ENCODE peak calls at places on chromosomes 1 and 21, in six cellular contexts. I is T-cell; T is nucleus accumbens; J is activated T-helper 1 cell treated with anti-CD3 and anti-CD28 coated beads, Interleukin-12 subunit alpha, Interleukin-12 subunit beta, Interleukin-2, Interleukin-4 antibody, amounts not matched to agents 30 ng/mL and 10 ng/mL and 1 ng/mL, durations not matched to agents 14 hours and 24 hours and 36 hours; Z is H54; G is NAMALWA. S is an unnamed sample.

GRCh38 chr1:160838876-160839275 is 23.8 kb downstream of the CD244 start:
- DNase-seq in I (no peak), T (no peak), J (no peak), Z (no peak), G (no peak), S (no peak)

GRCh38 chr1:84887261-84887934 is 5.6 kb downstream of the LPAR3 start:
- DNase-seq in I (no peak), T (no peak), J (no peak), Z (no peak), G (no peak), S (no peak)

GRCh38 chr1:9717193-9718005 is 65.9 kb downstream of the PIK3CD start:
- DNase-seq in I (peak; percentile 93), T (no peak), J (peak; percentile 86), Z (no peak), G (peak; percentile 96), S (no peak)

GRCh38 chr1:55209247-55209646 is 5.9 kb downstream of the USP24 start:
- DNase-seq in I (no peak), T (no peak), J (no peak), Z (no peak), G (peak; percentile 24), S (no peak)

GRCh38 chr1:217311766-217312165 is 319.1 kb downstream of the GPATCH2 start:
- DNase-seq in I (no peak), T (no peak), J (no peak), Z (no peak), G (peak; percentile 6), S (no peak)

GRCh38 chr1:167109125-167109524 is 15.2 kb downstream of the STYXL2 start:
- DNase-seq in I (no peak), T (no peak), J (no peak), Z (no peak), G (no peak), S (no peak)

GRCh38 chr1:55050283-55050682 is 10.9 kb downstream of the PCSK9 start:
- DNase-seq in I (no peak), T (no peak), J (no peak), Z (peak; percentile 39), G (no peak), S (no peak)

GRCh38 chr1:28591708-28592313 is at the start of gene RAB42:
- DNase-seq in I (no peak), T (no peak), J (no peak), Z (no peak), G (no peak), S (peak; percentile 58)

GRCh38 chr21:43864313-43864805 is 664 bp upstream of the AGPAT3 start:
- DNase-seq in I (peak; percentile 5), T (no peak), J (peak; percentile 16), Z (peak; percentile 41), G (peak; percentile 34), S (no peak)

GRCh38 chr1:35573198-35573775 is at the start of gene TFAP2E:
- DNase-seq in I (no peak), T (no peak), J (no peak), Z (no peak), G (no peak), S (peak; percentile 42)

GRCh38 chr1:112358798-112359408 is 37.1 kb upstream of the CTTNBP2NL start:
- DNase-seq in I (peak; percentile 24), T (no peak), J (no peak), Z (peak; percentile 34), G (peak; percentile 63), S (peak; percentile 44)

GRCh38 chr1:111735858-111736544 is 3.2 kb downstream of the INKA2 start:
- DNase-seq in I (no peak), T (no peak), J (no peak), Z (no peak), G (no peak), S (no peak)

GRCh38 chr1:178945763-178946266 is 74.9 kb upstream of the ANGPTL1 start:
- DNase-seq in I (no peak), T (no peak), J (no peak), Z (no peak), G (no peak), S (no peak)

GRCh38 chr1:176866011-176866410 is 298.5 kb downstream of the ASTN1 start:
- DNase-seq in I (no peak), T (no peak), J (no peak), Z (no peak), G (no peak), S (peak; percentile 54)

GRCh38 chr1:192167941-192168685 is 9.9 kb downstream of the RGS18 start:
- DNase-seq in I (no peak), T (no peak), J (no peak), Z (no peak), G (no peak), S (no peak)

GRCh38 chr21:28904961-28905435 is 87.7 kb downstream of the LTN1 start:
- DNase-seq in I (no peak), T (no peak), J (no peak), Z (no peak), G (no peak), S (no peak)

GRCh38 chr1:167650266-167651160 is 20.5 kb downstream of the RCSD1 start:
- DNase-seq in I (no peak), T (no peak), J (no peak), Z (no peak), G (peak; percentile 70), S (no peak)

GRCh38 chr1:67713071-67713806 is 28.2 kb downstream of the GADD45A start:
- DNase-seq in I (no peak), T (no peak), J (no peak), Z (no peak), G (peak; percentile 72), S (peak; percentile 74)

GRCh38 chr21:15289896-15290841 is 225.4 kb upstream of the NRIP1 start:
- DNase-seq in I (no peak), T (no peak), J (no peak), Z (peak; percentile 9), G (peak; percentile 15), S (no peak)

S was measured in SJSA1.